ENCODE peak calls at places on chromosomes 13 and 19, in eight cellular contexts. One of them, this sample, is unnamed.

GRCh38 chr19:49534632-49535385 is 7.0 kb downstream of the RCN3 start:
- DNase-seq in RCC 7860: no peak
- DNase-seq in CD8-positive, alpha-beta T cell: no peak
- DNase-seq in RWPE1: no peak
- DNase-seq in Calu3: no peak
- DNase-seq in AG10803: no peak
- DNase-seq in NCI-H748 treated with DMSO at 0.1 percent for 48 hours: no peak
- DNase-seq in NCI-H69: no peak
- DNase-seq in this sample: no peak

GRCh38 chr19:1455002-1455335 is 5.0 kb downstream of the APC2 start:
- DNase-seq in RCC 7860: no peak
- DNase-seq in CD8-positive, alpha-beta T cell: no peak
- DNase-seq in RWPE1: no peak
- DNase-seq in Calu3: no peak
- DNase-seq in AG10803: no peak
- DNase-seq in NCI-H748 treated with DMSO at 0.1 percent for 48 hours: no peak
- DNase-seq in NCI-H69: peak
- DNase-seq in this sample: peak

GRCh38 chr19:46404884-46405658 is 8.3 kb downstream of the CCDC8 start:
- DNase-seq in RCC 7860: no peak
- DNase-seq in CD8-positive, alpha-beta T cell: no peak
- DNase-seq in RWPE1: no peak
- DNase-seq in Calu3: no peak
- DNase-seq in AG10803: no peak
- DNase-seq in NCI-H748 treated with DMSO at 0.1 percent for 48 hours: no peak
- DNase-seq in NCI-H69: no peak
- DNase-seq in this sample: no peak

GRCh38 chr13:103039183-103039582 is 27.0 kb downstream of the SLC10A2 start:
- DNase-seq in RCC 7860: no peak
- DNase-seq in CD8-positive, alpha-beta T cell: no peak
- DNase-seq in RWPE1: no peak
- DNase-seq in Calu3: no peak
- DNase-seq in AG10803: no peak
- DNase-seq in NCI-H748 treated with DMSO at 0.1 percent for 48 hours: no peak
- DNase-seq in NCI-H69: peak
- DNase-seq in this sample: no peak

GRCh38 chr13:94249512-94249911 is 230.0 kb downstream of the DCT start:
- DNase-seq in RCC 7860: peak
- DNase-seq in CD8-positive, alpha-beta T cell: no peak
- DNase-seq in RWPE1: no peak
- DNase-seq in Calu3: no peak
- DNase-seq in AG10803: peak
- DNase-seq in NCI-H748 treated with DMSO at 0.1 percent for 48 hours: peak
- DNase-seq in NCI-H69: peak
- DNase-seq in this sample: no peak

GRCh38 chr19:47021536-47022139 is 2.0 kb downstream of the NPAS1 start:
- DNase-seq in RCC 7860: no peak
- DNase-seq in CD8-positive, alpha-beta T cell: no peak
- DNase-seq in RWPE1: no peak
- DNase-seq in Calu3: no peak
- DNase-seq in AG10803: peak
- DNase-seq in NCI-H748 treated with DMSO at 0.1 percent for 48 hours: no peak
- DNase-seq in NCI-H69: peak
- DNase-seq in this sample: no peak

GRCh38 chr13:110524484-110525254 is 36.9 kb downstream of the RAB20 start:
- DNase-seq in RCC 7860: no peak
- DNase-seq in CD8-positive, alpha-beta T cell: no peak
- DNase-seq in RWPE1: peak
- DNase-seq in Calu3: peak
- DNase-seq in AG10803: no peak
- DNase-seq in NCI-H748 treated with DMSO at 0.1 percent for 48 hours: no peak
- DNase-seq in NCI-H69: peak
- DNase-seq in this sample: peak

GRCh38 chr13:102830646-102831045 is 15.2 kb upstream of the ERCC5 start:
- DNase-seq in RCC 7860: no peak
- DNase-seq in CD8-positive, alpha-beta T cell: no peak
- DNase-seq in RWPE1: no peak
- DNase-seq in Calu3: no peak
- DNase-seq in AG10803: peak
- DNase-seq in NCI-H748 treated with DMSO at 0.1 percent for 48 hours: no peak
- DNase-seq in NCI-H69: no peak
- DNase-seq in this sample: peak